ENCODE peak calls at places on chromosomes 11 and 22, in ten cellular contexts. C is HEK293T; M is NCI-H187; G is M059J; H is NCI-H345; L is activated naive CD8-positive, alpha-beta T cell treated with anti-CD3 and anti-CD28 coated beads, Interleukin-2, amount 50 U/mL, for 16 hours; Q is ureter; U is stimulated activated CD4-positive, alpha-beta T cell treated with anti-CD3 and anti-CD28 coated beads, Interleukin-1b, Interleukin-23, amount 100 ng/mL, for 1 hour; F is T-cell; X is astrocyte of the cerebellum. E is an unnamed sample.

GRCh38 chr11:9765320-9766101 is 101.6 kb downstream of the SWAP70 start:
- DNase-seq in C (no peak), M (no peak), G (peak), H (no peak), L (no peak), Q (no peak), U (no peak), F (no peak), X (peak), E (no peak)

GRCh38 chr11:102079625-102080024 is 30.6 kb upstream of the YAP1 start:
- DNase-seq in C (no peak), M (no peak), G (no peak), H (no peak), L (no peak), Q (no peak), U (no peak), F (no peak), X (no peak), E (no peak)

GRCh38 chr11:12842933-12843636 is 166.0 kb upstream of the RASSF10 start:
- DNase-seq in C (peak), M (peak), G (peak), H (peak), L (no peak), Q (no peak), U (no peak), F (no peak), X (peak), E (peak)

GRCh38 chr11:68127791-68128681 is 6.8 kb upstream of the CHKA start:
- DNase-seq in C (no peak), M (no peak), G (peak), H (no peak), L (no peak), Q (peak), U (no peak), F (no peak), X (peak), E (no peak)

GRCh38 chr11:122735031-122735430 is 79.5 kb downstream of the UBASH3B start:
- DNase-seq in C (no peak), M (no peak), G (no peak), H (no peak), L (no peak), Q (no peak), U (no peak), F (no peak), X (no peak), E (no peak)

GRCh38 chr11:118623291-118623655 is 15.9 kb downstream of the PHLDB1 start:
- DNase-seq in C (no peak), M (peak), G (peak), H (peak), L (no peak), Q (peak), U (no peak), F (no peak), X (no peak), E (peak)

GRCh38 chr11:119727523-119728081 is 1.4 kb downstream of the NECTIN1 start:
- DNase-seq in C (peak), M (no peak), G (no peak), H (peak), L (no peak), Q (peak), U (no peak), F (peak), X (no peak), E (peak)

GRCh38 chr22:19146215-19146968 is 1.9 kb upstream of the ESS2 start:
- DNase-seq in C (no peak), M (no peak), G (no peak), H (no peak), L (no peak), Q (no peak), U (no peak), F (no peak), X (no peak), E (peak)

GRCh38 chr11:111729441-111729840 is 36.7 kb downstream of the PPP2R1B start:
- DNase-seq in C (no peak), M (no peak), G (no peak), H (peak), L (no peak), Q (no peak), U (no peak), F (no peak), X (no peak), E (no peak)

GRCh38 chr11:100273066-100273815 is 413.8 kb upstream of the ARHGAP42 start:
- DNase-seq in C (no peak), M (no peak), G (no peak), H (no peak), L (no peak), Q (no peak), U (no peak), F (no peak), X (no peak), E (no peak)

GRCh38 chr11:4041731-4042391 is 52.7 kb upstream of the RRM1 start:
- DNase-seq in C (no peak), M (no peak), G (peak), H (no peak), L (no peak), Q (no peak), U (no peak), F (no peak), X (no peak), E (no peak)

GRCh38 chr11:68436985-68437926 is 23.3 kb upstream of the PPP6R3 start:
- DNase-seq in C (no peak), M (no peak), G (peak), H (no peak), L (no peak), Q (no peak), U (no peak), F (no peak), X (no peak), E (no peak)